ENCODE peak calls at places on chromosomes 16 and 17, in nine cellular contexts. M is AG08395; T is C1 segment of cervical spinal cord; O is stimulated activated CD8-positive, alpha-beta memory T cell treated with anti-CD3 and anti-CD28 coated beads, Interleukin-4, amount 100 ng/mL, for 1 hour; P is iris pigment epithelial cell; C is ELF-1; Y is EL; Q is AG04449; U is ELR. G is an unnamed sample.

GRCh38 chr16:81601008-81601428 is 156.4 kb downstream of the CMIP start:
- DNase-seq in T (no peak), Q (no peak), C (no peak), O (no peak), M (peak), Y (peak), U (peak), P (peak), G (no peak)

GRCh38 chr17:79803997-79804855 is 7.3 kb upstream of the CBX8 start:
- DNase-seq in Y (peak), Q (no peak), U (no peak), P (no peak), O (no peak), T (no peak), M (no peak), C (no peak), G (peak)

GRCh38 chr16:84851192-84852127 is 31.7 kb downstream of the CRISPLD2 start:
- DNase-seq in P (peak), O (no peak), U (peak), M (peak), C (peak), T (no peak), Y (peak), Q (peak), G (no peak)

GRCh38 chr17:82023447-82024241 is 539 bp downstream of the LRRC45 start:
- DNase-seq in C (peak), Y (peak), P (peak), Q (no peak), M (no peak), O (no peak), T (no peak), U (peak), G (peak)

GRCh38 chr16:81148277-81148676 is 52.1 kb upstream of the GCSH start:
- DNase-seq in O (no peak), Q (no peak), T (no peak), U (no peak), P (no peak), Y (no peak), C (no peak), M (no peak), G (peak)

GRCh38 chr16:23030001-23030400 is 119.3 kb downstream of the USP31 start:
- DNase-seq in Y (no peak), T (no peak), Q (no peak), M (no peak), P (no peak), C (no peak), O (no peak), U (no peak), G (no peak)

GRCh38 chr17:57507828-57508227 is 237.3 kb downstream of the CCDC182 start:
- DNase-seq in P (no peak), U (no peak), Q (no peak), C (no peak), T (no peak), O (no peak), Y (no peak), M (no peak), G (no peak)

GRCh38 chr17:76791053-76791980 is 53.4 kb downstream of the MFSD11 start:
- DNase-seq in O (no peak), Q (no peak), T (no peak), P (peak), U (peak), C (no peak), M (peak), Y (peak), G (no peak)

GRCh38 chr16:25135239-25135878 is 23.8 kb downstream of the LCMT1 start:
- DNase-seq in T (no peak), O (no peak), M (peak), Y (peak), Q (peak), U (peak), P (peak), C (no peak), G (no peak)

GRCh38 chr17:55487727-55488436 is 23.4 kb downstream of the SMIM36 start:
- DNase-seq in O (no peak), Y (no peak), Q (no peak), P (peak), U (peak), T (no peak), M (no peak), C (no peak), G (no peak)

GRCh38 chr17:20896153-20896649 is 146.6 kb downstream of the USP22 start:
- DNase-seq in O (no peak), Q (no peak), T (no peak), U (peak), C (no peak), Y (peak), P (peak), M (no peak), G (no peak)

GRCh38 chr17:66455022-66455547 is 152.7 kb downstream of the PRKCA start:
- DNase-seq in T (no peak), M (no peak), O (no peak), U (no peak), Q (no peak), C (no peak), P (no peak), Y (no peak), G (no peak)

GRCh38 chr17:74678541-74678940 is 34.2 kb downstream of the CD300LF start:
- DNase-seq in Y (no peak), T (no peak), O (no peak), C (no peak), M (no peak), U (no peak), Q (no peak), P (no peak), G (no peak)

GRCh38 chr17:16504974-16505373 is 13.0 kb upstream of the LRRC75A start:
- DNase-seq in O (no peak), U (no peak), T (no peak), Y (no peak), P (no peak), Q (no peak), M (no peak), C (no peak), G (no peak)

GRCh38 chr16:19113577-19114358 is at the start of gene ITPRIPL2:
- DNase-seq in Q (no peak), O (no peak), C (peak), M (peak), P (peak), T (peak), U (peak), Y (peak), G (peak)

GRCh38 chr17:49210158-49211029 is at the start of the genes ABI3 and GNGT2:
- DNase-seq in C (no peak), T (peak), M (peak), O (no peak), Q (no peak), Y (peak), P (no peak), U (peak), G (peak)

GRCh38 chr17:68378202-68379149 is 78.8 kb downstream of the WIPI1 start:
- DNase-seq in U (peak), T (peak), O (no peak), Y (peak), P (peak), C (peak), M (peak), Q (no peak), G (peak)

GRCh38 chr16:1428511-1428910 is 2.4 kb upstream of the PERCC1 start:
- DNase-seq in M (peak), O (no peak), U (peak), Q (no peak), P (peak), C (peak), T (no peak), Y (no peak), G (peak)

GRCh38 chr16:4338125-4338582 is 13.0 kb downstream of the PAM16 start:
- DNase-seq in M (no peak), C (no peak), Q (no peak), Y (no peak), O (no peak), P (no peak), U (no peak), T (no peak), G (no peak)

GRCh38 chr17:56548661-56549060 is 44.8 kb upstream of the NOG start:
- DNase-seq in T (no peak), U (peak), Y (no peak), O (no peak), Q (no peak), M (no peak), C (no peak), P (no peak), G (no peak)

GRCh38 chr17:2239882-2240430 is 63.6 kb downstream of the SMG6 start:
- DNase-seq in T (no peak), Y (peak), C (no peak), U (peak), M (peak), O (no peak), Q (no peak), P (peak), G (peak)

GRCh38 chr17:43908111-43908721 is 880 bp upstream of the MPP2 start:
- DNase-seq in C (peak), T (peak), Q (no peak), P (peak), Y (peak), M (peak), O (no peak), U (peak), G (peak)